ENCODE peak calls at places on chromosome 12, in five cellular contexts. V is ovary, E is uterus, X is thyroid gland, W is spleen. C is an unnamed sample.

GRCh38 chr12:52895726-52896189 is 9.1 kb downstream of the KRT8 start:
- DNase-seq in V (no peak), E (no peak), X (no peak), W (no peak), C (no peak)

GRCh38 chr12:126191037-126191891 is 1126.0 kb downstream of the AACS start:
- DNase-seq in V (no peak), E (no peak), X (no peak), W (peak; percentile 77), C (no peak)

GRCh38 chr12:90250766-90251165 is 542.1 kb upstream of the ATP2B1 start:
- DNase-seq in V (no peak), E (no peak), X (peak; percentile 7), W (no peak), C (no peak)

GRCh38 chr12:125633686-125634085 is 568.5 kb downstream of the AACS start:
- DNase-seq in V (no peak), E (no peak), X (no peak), W (no peak), C (no peak)

GRCh38 chr12:29691146-29691854 is 92.4 kb downstream of the TMTC1 start:
- DNase-seq in V (no peak), E (no peak), X (no peak), W (no peak), C (peak; percentile 52)

GRCh38 chr12:38113991-38114390 is 202.6 kb upstream of the ALG10B start:
- DNase-seq in V (no peak), E (no peak), X (no peak), W (no peak), C (no peak)

GRCh38 chr12:13539051-13539450 is 342.5 kb downstream of the EMP1 start:
- DNase-seq in V (no peak), E (no peak), X (no peak), W (no peak), C (no peak)

GRCh38 chr12:11645391-11645790 is 4.1 kb upstream of the ETV6 start:
- DNase-seq in V (no peak), E (no peak), X (no peak), W (no peak), C (no peak)

GRCh38 chr12:76123301-76124212 is 39.1 kb upstream of the NAP1L1 start:
- DNase-seq in V (no peak), E (no peak), X (no peak), W (no peak), C (no peak)

GRCh38 chr12:60863421-60863820 is 1267.6 kb downstream of the SLC16A7 start:
- DNase-seq in V (no peak), E (no peak), X (no peak), W (no peak), C (no peak)

GRCh38 chr12:111777345-111778045 is 10.8 kb downstream of the ALDH2 start:
- DNase-seq in V (no peak), E (no peak), X (no peak), W (peak; percentile 84), C (no peak)

GRCh38 chr12:24649209-24649608 is 299.7 kb downstream of the BCAT1 start:
- DNase-seq in V (no peak), E (no peak), X (no peak), W (no peak), C (no peak)

GRCh38 chr12:991350-992278 is 591 bp downstream of the ERC1 start:
- DNase-seq in V (no peak), E (no peak), X (no peak), W (no peak), C (no peak)

GRCh38 chr12:28130625-28131598 is 59.3 kb upstream of the CCDC91 start:
- DNase-seq in V (peak; percentile 44), E (peak; percentile 64), X (no peak), W (peak; percentile 67), C (no peak)

GRCh38 chr12:47750229-47750798 is 8.4 kb downstream of the RAPGEF3 start:
- DNase-seq in V (no peak), E (no peak), X (no peak), W (no peak), C (no peak)

GRCh38 chr12:67039995-67040860 is 228.9 kb upstream of the CAND1 start:
- DNase-seq in V (no peak), E (no peak), X (peak; percentile 31), W (no peak), C (no peak)

GRCh38 chr12:20798561-20798960 is 11.9 kb upstream of the SLCO1B3 start:
- DNase-seq in V (no peak), E (no peak), X (no peak), W (no peak), C (no peak)

GRCh38 chr12:1800646-1801284 is 19.6 kb upstream of the LRTM2 start:
- DNase-seq in V (no peak), E (no peak), X (no peak), W (peak; percentile 75), C (no peak)

GRCh38 chr12:120835657-120836056 is 68.5 kb downstream of the SPPL3 start:
- DNase-seq in V (no peak), E (no peak), X (peak; percentile 19), W (no peak), C (no peak)

GRCh38 chr12:127398026-127398715 is 868.8 kb upstream of the TMEM132C start:
- DNase-seq in V (no peak), E (no peak), X (no peak), W (no peak), C (no peak)

GRCh38 chr12:5773550-5773949 is 171.5 kb downstream of the ANO2 start:
- DNase-seq in V (no peak), E (no peak), X (no peak), W (no peak), C (no peak)

GRCh38 chr12:22276846-22277245 is 57.7 kb downstream of the ST8SIA1 start:
- DNase-seq in V (no peak), E (no peak), X (no peak), W (no peak), C (no peak)

GRCh38 chr12:111758120-111758561 is 8.6 kb upstream of the ALDH2 start:
- DNase-seq in V (no peak), E (no peak), X (peak; percentile 69), W (no peak), C (no peak)

GRCh38 chr12:78157199-78157598 is 326.5 kb downstream of the NAV3 start:
- DNase-seq in V (no peak), E (no peak), X (no peak), W (no peak), C (no peak)

GRCh38 chr12:77402726-77403125 is 337.4 kb upstream of the E2F7 start:
- DNase-seq in V (no peak), E (no peak), X (no peak), W (no peak), C (no peak)

GRCh38 chr12:87413784-87414183 is 615.4 kb downstream of the C12orf50 start:
- DNase-seq in V (no peak), E (no peak), X (no peak), W (no peak), C (no peak)

GRCh38 chr12:120252071-120252906 is 13.2 kb downstream of the PXN start:
- DNase-seq in V (no peak), E (no peak), X (no peak), W (peak; percentile 87), C (no peak)

GRCh38 chr12:65823481-65824313 is 586 bp upstream of the HMGA2 start:
- DNase-seq in V (peak; percentile 47), E (peak; percentile 17), X (peak; percentile 65), W (peak; percentile 74), C (no peak)
- TF ChIP-seq POLR2A in V (no peak), E (no peak), X (no peak), W (no peak), C (no peak)

GRCh38 chr12:56145218-56145617 is 7.2 kb upstream of the MYL6B start:
- DNase-seq in V (no peak), E (no peak), X (no peak), W (no peak), C (no peak)

GRCh38 chr12:56143225-56143624 is 9.2 kb upstream of the MYL6B start:
- DNase-seq in V (no peak), E (no peak), X (no peak), W (no peak), C (no peak)

GRCh38 chr12:56150563-56150962 is 1.8 kb upstream of the MYL6B start:
- DNase-seq in V (no peak), E (no peak), X (no peak), W (no peak), C (no peak)

GRCh38 chr12:56143870-56144269 is 8.5 kb upstream of the MYL6B start:
- DNase-seq in V (no peak), E (no peak), X (no peak), W (no peak), C (no peak)

GRCh38 chr12:56146492-56147460 is 5.6 kb upstream of the MYL6B start:
- DNase-seq in V (peak; percentile 65), E (no peak), X (no peak), W (no peak), C (no peak)
- TF ChIP-seq POLR2A in V (no peak), E (no peak), X (no peak), W (no peak), C (no peak)

GRCh38 chr12:57844725-57845477 is 1.6 kb downstream of the CTDSP2 start:
- DNase-seq in V (peak; percentile 83), E (peak; percentile 84), X (peak; percentile 81), W (peak; percentile 85), C (no peak)
- TF ChIP-seq POLR2A in V (peak; percentile 34), E (peak; percentile 40), X (no peak), W (no peak), C (peak; percentile 37)

GRCh38 chr12:132327351-132328171 is 1.8 kb downstream of the GALNT9 start:
- DNase-seq in V (no peak), E (peak; percentile 62), X (peak; percentile 84), W (no peak), C (no peak)
- TF ChIP-seq POLR2A in V (no peak), E (no peak), X (no peak), W (no peak), C (no peak)

DNA sequence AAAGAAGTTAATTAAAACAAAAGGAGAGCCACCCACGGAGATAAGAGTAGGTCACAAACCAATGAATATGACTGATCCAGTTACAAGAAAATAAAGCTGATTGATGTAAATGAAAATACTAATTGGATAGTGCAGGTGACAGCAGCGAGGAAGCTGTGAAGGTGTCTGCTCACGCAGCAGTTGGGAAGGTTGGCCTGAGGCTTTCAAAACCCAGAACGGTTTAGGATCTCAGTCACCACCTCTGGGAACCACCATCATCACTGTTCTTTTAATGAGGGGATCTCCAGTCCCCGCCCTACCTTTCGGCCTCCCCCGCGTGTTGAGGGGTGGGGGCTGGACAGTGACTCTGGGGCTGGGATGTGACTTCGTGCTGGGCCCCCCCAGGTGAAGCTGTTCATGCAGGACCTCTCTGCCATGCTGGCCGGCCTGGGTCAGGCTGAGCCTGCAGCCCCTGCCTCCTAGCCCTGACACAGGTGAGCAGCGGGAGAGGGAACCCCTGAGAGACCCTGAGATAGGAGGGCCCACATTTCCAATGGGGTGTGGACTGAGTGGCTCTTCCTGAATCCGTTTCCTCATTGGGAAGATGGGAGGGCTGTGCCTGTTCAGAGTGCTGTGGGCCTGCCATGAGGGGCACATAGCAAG is 7.8 kb downstream of the CFAP73 start:
- DNase-seq in V (no peak), E (no peak), X (no peak), W (no peak), C (no peak)
- TF ChIP-seq POLR2A in V (no peak), E (no peak), X (no peak), W (no peak), C (peak; percentile 64)

C was measured in GM12878.